ENCODE peak calls at places on chromosomes 11 and 22, in nine cellular contexts. J is amygdala; Q is stimulated activated naive CD8-positive, alpha-beta T cell treated with anti-CD3 and anti-CD28 coated beads, Interleukin-15, Interleukin-2, amounts not matched to agents 100 U/mL and 50 U/mL, for 24 hours; X is KBM-7; R is activated CD4-positive, alpha-beta T cell treated with anti-CD3 and anti-CD28 coated beads, Interleukin-2, amount 10 ng/mL, durations not matched to agents 7 days and 5 days; Y is Calu3; H is esophagus squamous epithelium; B is activated T-helper 1 cell treated with Interleukin-2 at 50 U/mL for 16 hours; U is effector memory CD4-positive, alpha-beta T cell. F is an unnamed sample.

GRCh38 chr11:132646890-132647289 is 885.4 kb downstream of the OPCML start:
- DNase-seq in J (no peak), Q (no peak), X (no peak), R (no peak), Y (no peak), H (no peak), B (no peak), U (no peak), F (no peak)

GRCh38 chr11:76910620-76911414 is 50.1 kb downstream of the ACER3 start:
- DNase-seq in J (no peak), Q (no peak), X (no peak), R (no peak), Y (no peak), H (no peak), B (no peak), U (no peak), F (no peak)

GRCh38 chr22:33443688-33444087 is 385.5 kb upstream of the SYN3 start:
- DNase-seq in J (no peak), Q (no peak), X (no peak), R (no peak), Y (no peak), H (no peak), B (no peak), U (no peak), F (no peak)

GRCh38 chr11:96620464-96621044 is 230.7 kb downstream of the JRKL start:
- DNase-seq in J (no peak), Q (no peak), X (no peak), R (no peak), Y (no peak), H (no peak), B (no peak), U (no peak), F (no peak)

GRCh38 chr11:14213006-14213405 is 146.0 kb downstream of the RRAS2 start:
- DNase-seq in J (no peak), Q (no peak), X (no peak), R (no peak), Y (no peak), H (no peak), B (no peak), U (no peak), F (no peak)

GRCh38 chr11:6625156-6625831 is 6.1 kb upstream of the TPP1 start:
- DNase-seq in J (no peak), Q (no peak), X (no peak), R (no peak), Y (no peak), H (no peak), B (no peak), U (no peak), F (no peak)

GRCh38 chr11:72294566-72295395 is 50.8 kb upstream of the PHOX2A start:
- DNase-seq in J (no peak), Q (no peak), X (no peak), R (no peak), Y (no peak), H (no peak), B (no peak), U (no peak), F (no peak)

GRCh38 chr11:44304091-44305084 is 5.6 kb downstream of the ALX4 start:
- DNase-seq in J (no peak), Q (no peak), X (no peak), R (no peak), Y (no peak), H (no peak), B (no peak), U (no peak), F (no peak)

GRCh38 chr11:16171882-16172281 is 184.5 kb downstream of the SOX6 start:
- DNase-seq in J (no peak), Q (no peak), X (no peak), R (no peak), Y (no peak), H (no peak), B (no peak), U (no peak), F (no peak)

GRCh38 chr22:45166935-45167334 is 3.2 kb downstream of the NUP50 start:
- DNase-seq in J (no peak), Q (no peak), X (peak), R (no peak), Y (no peak), H (no peak), B (no peak), U (no peak), F (no peak)

GRCh38 chr22:31044262-31044861 is 36.8 kb upstream of the SMTN start:
- DNase-seq in J (no peak), Q (no peak), X (no peak), R (no peak), Y (no peak), H (no peak), B (no peak), U (no peak), F (no peak)

GRCh38 chr22:32218470-32218869 is 13.6 kb upstream of the RFPL2 start:
- DNase-seq in J (no peak), Q (no peak), X (peak), R (no peak), Y (no peak), H (no peak), B (no peak), U (no peak), F (no peak)

GRCh38 chr11:15967166-15967565 is 389.2 kb downstream of the SOX6 start:
- DNase-seq in J (no peak), Q (no peak), X (no peak), R (no peak), Y (peak), H (no peak), B (no peak), U (no peak), F (no peak)

GRCh38 chr11:76776472-76776871 is 6.7 kb upstream of the TSKU start:
- DNase-seq in J (no peak), Q (no peak), X (no peak), R (no peak), Y (no peak), H (no peak), B (no peak), U (no peak), F (no peak)

GRCh38 chr11:19632435-19632834 is 80.2 kb upstream of the NAV2 start:
- DNase-seq in J (no peak), Q (no peak), X (no peak), R (no peak), Y (no peak), H (no peak), B (no peak), U (no peak), F (no peak)

GRCh38 chr22:20092477-20092854 is 12.4 kb downstream of the DGCR8 start:
- DNase-seq in J (no peak), Q (no peak), X (no peak), R (no peak), Y (no peak), H (no peak), B (no peak), U (no peak), F (no peak)

GRCh38 chr11:15468471-15468870 is 353.7 kb downstream of the INSC start:
- DNase-seq in J (no peak), Q (no peak), X (no peak), R (no peak), Y (no peak), H (no peak), B (no peak), U (no peak), F (no peak)

GRCh38 chr11:34029176-34029575 is 22.4 kb upstream of the CAPRIN1 start:
- DNase-seq in J (no peak), Q (no peak), X (no peak), R (no peak), Y (no peak), H (no peak), B (no peak), U (no peak), F (no peak)

GRCh38 chr11:102223859-102224258 is 93.4 kb upstream of the BIRC3 start:
- DNase-seq in J (no peak), Q (no peak), X (no peak), R (no peak), Y (no peak), H (no peak), B (no peak), U (no peak), F (no peak)

GRCh38 chr11:100930185-100930778 is 199.3 kb downstream of the PGR start:
- DNase-seq in J (no peak), Q (no peak), X (peak), R (no peak), Y (peak), H (no peak), B (no peak), U (no peak), F (no peak)

GRCh38 chr22:23608583-23608982 is 23.5 kb downstream of the DRICH1 start:
- DNase-seq in J (no peak), Q (no peak), X (no peak), R (no peak), Y (no peak), H (no peak), B (no peak), U (no peak), F (no peak)

GRCh38 chr11:10528121-10528520 is 12.9 kb downstream of the RNF141 start:
- DNase-seq in J (no peak), Q (no peak), X (no peak), R (no peak), Y (no peak), H (no peak), B (no peak), U (no peak), F (no peak)

GRCh38 chr22:40210814-40211213 is 33.1 kb downstream of the TNRC6B start:
- DNase-seq in J (no peak), Q (no peak), X (peak), R (no peak), Y (no peak), H (no peak), B (no peak), U (no peak), F (no peak)

GRCh38 chr11:96186806-96187205 is 156.2 kb downstream of the MAML2 start:
- DNase-seq in J (no peak), Q (no peak), X (no peak), R (no peak), Y (no peak), H (no peak), B (no peak), U (no peak), F (no peak)

GRCh38 chr11:73856001-73856663 is 20.5 kb downstream of the COA4 start:
- DNase-seq in J (peak), Q (no peak), X (no peak), R (no peak), Y (no peak), H (no peak), B (no peak), U (no peak), F (no peak)

GRCh38 chr11:46916669-46917108 is 1.7 kb downstream of the LRP4 start:
- DNase-seq in J (no peak), Q (peak), X (peak), R (no peak), Y (peak), H (no peak), B (no peak), U (no peak), F (no peak)

GRCh38 chr11:64838600-64839334 is 5.7 kb downstream of the CDC42BPG start:
- DNase-seq in J (no peak), Q (no peak), X (no peak), R (no peak), Y (no peak), H (no peak), B (no peak), U (no peak), F (no peak)

GRCh38 chr22:25563757-25564319 is 637 bp upstream of the GRK3 start:
- DNase-seq in J (no peak), Q (peak), X (peak), R (no peak), Y (no peak), H (no peak), B (no peak), U (no peak), F (no peak)

GRCh38 chr11:122663764-122664163 is 8.2 kb downstream of the UBASH3B start:
- DNase-seq in J (no peak), Q (no peak), X (no peak), R (no peak), Y (no peak), H (no peak), B (no peak), U (no peak), F (no peak)

GRCh38 chr11:37952035-37952434 is 1354.0 kb upstream of the RAG2 start:
- DNase-seq in J (no peak), Q (no peak), X (no peak), R (no peak), Y (no peak), H (no peak), B (no peak), U (no peak), F (no peak)

GRCh38 chr11:5686426-5686825 is 1.6 kb upstream of the TRIM5 start:
- DNase-seq in J (no peak), Q (no peak), X (no peak), R (no peak), Y (no peak), H (no peak), B (no peak), U (no peak), F (no peak)